ENCODE peak calls at places on chromosomes 2 and 18, in nine cellular contexts. W is HCT116, Z is breast epithelium, A is stomach, M is A549, J is K562, L is ovary, H is Peyer's patch, T is thyroid gland. G is an unnamed sample.

GRCh38 chr18:41974661-41975286 is 19.7 kb downstream of the PIK3C3 start:
- DNase-seq in W (no peak), Z (no peak), A (no peak), M (no peak), J (no peak), L (no peak), H (no peak), T (no peak), G (no peak)

GRCh38 chr2:45497355-45497754 is 113.7 kb downstream of the SRBD1 start:
- DNase-seq in W (no peak), Z (no peak), A (no peak), M (no peak), J (no peak), L (no peak), H (no peak), T (no peak), G (no peak)

GRCh38 chr18:58995663-58996062 is 131.0 kb downstream of the ZNF532 start:
- DNase-seq in W (no peak), Z (no peak), A (no peak), M (no peak), J (no peak), L (no peak), H (no peak), T (no peak), G (no peak)

GRCh38 chr2:79375817-79376216 is 137.0 kb upstream of the CTNNA2 start:
- DNase-seq in W (no peak), Z (no peak), A (no peak), M (no peak), J (no peak), L (no peak), H (no peak), T (no peak), G (no peak)

GRCh38 chr2:28408764-28409599 is 16.3 kb downstream of the FOSL2 start:
- DNase-seq in W (peak; percentile 84), Z (no peak), A (no peak), M (no peak), J (no peak), L (peak; percentile 22), H (peak; percentile 56), T (no peak), G (peak; percentile 51)

GRCh38 chr2:181752301-181752700 is 72.0 kb upstream of the NEUROD1 start:
- DNase-seq in W (no peak), Z (no peak), A (no peak), M (no peak), J (no peak), L (no peak), H (no peak), T (no peak), G (no peak)

GRCh38 chr2:106091219-106091618 is 102.9 kb downstream of the UXS1 start:
- DNase-seq in W (no peak), Z (no peak), A (no peak), M (no peak), J (no peak), L (no peak), H (no peak), T (no peak), G (no peak)

GRCh38 chr2:120421126-120421829 is 75.3 kb downstream of the INHBB start:
- DNase-seq in W (no peak), Z (peak; percentile 16), A (peak; percentile 22), M (no peak), J (no peak), L (no peak), H (no peak), T (no peak), G (peak; percentile 3)

GRCh38 chr2:56713161-56713676 is 529.4 kb downstream of the CCDC85A start:
- DNase-seq in W (no peak), Z (no peak), A (no peak), M (no peak), J (no peak), L (no peak), H (no peak), T (no peak), G (no peak)

GRCh38 chr18:31685097-31686082 is 1.0 kb upstream of the B4GALT6 start:
- DNase-seq in W (peak; percentile 44), Z (no peak), A (peak; percentile 70), M (peak; percentile 79), J (peak; percentile 33), L (peak; percentile 81), H (peak; percentile 17), T (peak; percentile 56), G (peak; percentile 45)

GRCh38 chr2:174148833-174149232 is 99.5 kb downstream of the OLA1 start:
- DNase-seq in W (no peak), Z (no peak), A (no peak), M (no peak), J (no peak), L (no peak), H (no peak), T (no peak), G (no peak)

GRCh38 chr2:27001851-27002369 is 30.9 kb upstream of the TMEM214 start:
- DNase-seq in W (no peak), Z (no peak), A (no peak), M (no peak), J (peak; percentile 42), L (no peak), H (no peak), T (peak; percentile 69), G (no peak)

GRCh38 chr18:46406539-46406932 is 250.5 kb downstream of the LOXHD1 start:
- DNase-seq in W (no peak), Z (peak; percentile 46), A (no peak), M (no peak), J (no peak), L (no peak), H (no peak), T (peak; percentile 60), G (no peak)

GRCh38 chr2:129906139-129906860 is 73.2 kb upstream of the RAB6C start:
- DNase-seq in W (no peak), Z (peak; percentile 5), A (peak; percentile 16), M (no peak), J (no peak), L (no peak), H (no peak), T (no peak), G (no peak)

GRCh38 chr2:64502860-64503259 is 21.3 kb upstream of the AFTPH start:
- DNase-seq in W (no peak), Z (no peak), A (no peak), M (no peak), J (no peak), L (no peak), H (no peak), T (no peak), G (no peak)

GRCh38 chr2:117967981-117968723 is 45.7 kb downstream of the CCDC93 start:
- DNase-seq in W (no peak), Z (no peak), A (no peak), M (no peak), J (no peak), L (no peak), H (no peak), T (no peak), G (no peak)
- TF ChIP-seq CTCF in W (no peak), Z (no peak), A (no peak), M (no peak), J (no peak), L (no peak), H (no peak), T (no peak), G (no peak)

DNA sequence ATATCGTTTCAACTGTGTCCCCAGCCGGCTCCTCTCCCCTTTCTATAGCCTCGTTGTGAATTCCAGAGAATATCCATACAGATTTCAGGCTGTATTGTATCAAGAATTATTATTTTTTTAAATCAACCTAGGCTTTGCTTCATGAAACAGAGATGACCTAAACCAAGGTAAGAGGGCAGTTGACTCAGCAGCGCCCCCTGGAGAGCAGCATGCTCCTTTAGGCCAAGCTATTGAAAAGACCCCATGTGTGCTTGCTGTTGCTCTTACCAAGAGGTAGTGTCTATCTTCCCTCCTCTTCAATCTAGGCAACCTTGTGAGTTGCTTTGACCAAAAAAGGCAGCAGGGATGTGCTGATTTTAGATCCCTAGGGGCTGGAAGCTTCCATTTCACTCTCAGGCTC is 426.7 kb upstream of the SMIM21 start:
- DNase-seq in W (peak; percentile 26), Z (no peak), A (no peak), M (peak; percentile 33), J (peak; percentile 15), L (no peak), H (no peak), T (no peak), G (no peak)
- H3K27ac ChIP-seq in W (no peak overlapping the region), Z (no peak overlapping the region), A (no peak overlapping the region), M (no peak overlapping the region), J (no peak overlapping the region), L (no peak overlapping the region), H (no peak overlapping the region), T (no peak overlapping the region), G (no peak overlapping the region)

GRCh38 chr2:20050104-20050711 is 1.2 kb downstream of the LAPTM4A start:
- DNase-seq in W (no peak), Z (no peak), A (no peak), M (no peak), J (peak; percentile 36), L (peak; percentile 26), H (peak; percentile 61), T (no peak), G (no peak)
- TF ChIP-seq POLR2A in W (no peak), Z (no peak), A (no peak), M (no peak), J (no peak), L (no peak), H (peak; percentile 9), T (no peak), G (no peak)

GRCh38 chr18:25726278-25726677 is 364.1 kb downstream of the SS18 start:
- DNase-seq in W (no peak), Z (no peak), A (no peak), M (no peak), J (no peak), L (no peak), H (no peak), T (no peak), G (no peak)
- TF ChIP-seq CTCF in W (no peak), Z (no peak), A (no peak), M (no peak), J (no peak), L (no peak), H (no peak), T (no peak), G (no peak)

DNA sequence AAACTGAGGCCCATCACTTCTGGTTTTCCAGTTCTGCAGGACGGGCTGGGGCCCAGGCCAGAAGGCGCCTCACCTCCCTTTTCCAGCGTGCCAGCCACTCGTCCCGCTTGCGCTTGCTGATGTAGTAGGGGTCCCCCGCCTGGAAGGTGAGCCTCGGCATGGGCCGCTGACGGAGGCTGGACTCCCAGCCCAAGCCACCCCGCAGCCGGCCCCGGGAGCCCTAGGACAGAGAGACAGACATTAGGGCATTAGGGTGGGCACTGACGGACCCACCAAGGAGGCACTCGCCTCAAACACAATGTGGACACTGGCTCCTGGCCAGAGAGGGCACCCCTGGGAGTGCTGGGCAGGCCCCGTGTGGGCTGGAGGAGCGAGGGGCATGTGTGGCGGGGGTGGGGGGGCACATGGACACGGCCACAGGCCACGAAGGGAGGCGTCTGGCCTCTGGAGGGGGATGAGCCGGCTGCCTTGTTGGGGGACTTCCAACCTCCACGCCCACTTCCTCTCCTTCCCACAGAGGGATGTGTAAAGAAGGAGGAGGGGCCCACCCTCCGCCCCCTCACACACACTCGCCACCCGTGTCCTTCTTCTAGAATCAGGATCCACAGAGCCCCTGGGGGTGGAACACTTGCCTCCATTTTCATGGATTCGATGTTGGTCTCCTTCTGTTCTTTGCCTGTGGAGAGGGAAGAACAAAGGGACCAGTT is 66.7 kb downstream of the DNMT3A start:
- DNase-seq in W (no peak), Z (no peak), A (no peak), M (no peak), J (peak; percentile 26), L (peak; percentile 71), H (peak; percentile 63), T (no peak), G (no peak)
- H3K27ac ChIP-seq in W (no peak overlapping the region), Z (peak overlapping the region; percentile 83), A (peak overlapping the region; percentile 89), M (no peak overlapping the region), J (no peak overlapping the region), L (no peak overlapping the region), H (peak overlapping the region; percentile 32), T (peak overlapping the region; percentile 3), G (peak overlapping the region; percentile 13)

G was measured in uterus.